ENCODE peak calls at places on chromosomes 2 and 18, in seven cellular contexts. W is lower lobe of right lung; G is heart left ventricle; M is astrocyte; B is neural progenitor cell; O is naive thymus-derived CD4-positive, alpha-beta T cell; J is body of pancreas. H is an unnamed sample.

GRCh38 chr2:46657042-46657504 is 177.7 kb downstream of the TMEM247 start:
- DNase-seq in W (no peak), G (no peak), M (no peak), B (peak; percentile 42), O (peak; percentile 7), J (peak; percentile 59), H (peak; percentile 82)

GRCh38 chr2:235669269-235669831 is 175.5 kb downstream of the AGAP1 start:
- DNase-seq in W (peak; percentile 72), G (peak; percentile 71), M (peak; percentile 59), B (peak; percentile 97), O (no peak), J (peak; percentile 59), H (peak; percentile 73)

GRCh38 chr18:79951545-79952456 is at the start of gene SLC66A2:
- DNase-seq in W (peak; percentile 95), G (peak; percentile 93), M (peak; percentile 59), B (peak; percentile 91), O (peak; percentile 89), J (peak; percentile 90), H (peak; percentile 95)

GRCh38 chr18:62524443-62525200 is 1.8 kb downstream of the ZCCHC2 start:
- DNase-seq in W (peak; percentile 79), G (peak; percentile 61), M (peak; percentile 37), B (peak; percentile 75), O (peak; percentile 71), J (peak; percentile 65), H (peak; percentile 53)

GRCh38 chr2:171846894-171847293 is 47.1 kb downstream of the SLC25A12 start:
- DNase-seq in W (no peak), G (no peak), M (no peak), B (no peak), O (no peak), J (no peak), H (no peak)

GRCh38 chr2:61443342-61444041 is 27.4 kb downstream of the USP34 start:
- DNase-seq in W (no peak), G (no peak), M (no peak), B (no peak), O (no peak), J (no peak), H (no peak)

GRCh38 chr2:159508140-159508539 is 108.2 kb downstream of the BAZ2B start:
- DNase-seq in W (no peak), G (no peak), M (no peak), B (no peak), O (no peak), J (no peak), H (no peak)

GRCh38 chr18:63427566-63427965 is 5.3 kb upstream of the VPS4B start:
- DNase-seq in W (no peak), G (no peak), M (no peak), B (no peak), O (no peak), J (no peak), H (no peak)

GRCh38 chr2:215554689-215555088 is 118.8 kb upstream of the FN1 start:
- DNase-seq in W (no peak), G (no peak), M (peak; percentile 71), B (no peak), O (no peak), J (no peak), H (no peak)

GRCh38 chr2:144323946-144324345 is 196.0 kb downstream of the ZEB2 start:
- DNase-seq in W (no peak), G (no peak), M (peak; percentile 4), B (no peak), O (no peak), J (no peak), H (no peak)

GRCh38 chr2:118668431-118669424 is 178.7 kb downstream of the EN1 start:
- DNase-seq in W (no peak), G (no peak), M (peak; percentile 99), B (peak; percentile 24), O (no peak), J (no peak), H (no peak)

GRCh38 chr2:86046985-86047384 is 58.7 kb downstream of the POLR1A start:
- DNase-seq in W (no peak), G (no peak), M (peak; percentile 87), B (no peak), O (no peak), J (no peak), H (peak; percentile 26)

GRCh38 chr2:85737961-85738360 is 15.8 kb upstream of the ATOH8 start:
- DNase-seq in W (no peak), G (no peak), M (no peak), B (no peak), O (no peak), J (no peak), H (no peak)

GRCh38 chr2:160142472-160142871 is 57.6 kb downstream of the ITGB6 start:
- DNase-seq in W (no peak), G (no peak), M (peak; percentile 10), B (no peak), O (no peak), J (no peak), H (no peak)

GRCh38 chr18:50559750-50560680 is at the start of gene MAPK4:
- DNase-seq in W (peak; percentile 58), G (peak; percentile 58), M (peak; percentile 15), B (peak; percentile 79), O (no peak), J (peak; percentile 61), H (peak; percentile 57)

GRCh38 chr2:65835975-65836549 is 403.7 kb upstream of the SPRED2 start:
- DNase-seq in W (no peak), G (no peak), M (no peak), B (no peak), O (no peak), J (no peak), H (no peak)

DNA sequence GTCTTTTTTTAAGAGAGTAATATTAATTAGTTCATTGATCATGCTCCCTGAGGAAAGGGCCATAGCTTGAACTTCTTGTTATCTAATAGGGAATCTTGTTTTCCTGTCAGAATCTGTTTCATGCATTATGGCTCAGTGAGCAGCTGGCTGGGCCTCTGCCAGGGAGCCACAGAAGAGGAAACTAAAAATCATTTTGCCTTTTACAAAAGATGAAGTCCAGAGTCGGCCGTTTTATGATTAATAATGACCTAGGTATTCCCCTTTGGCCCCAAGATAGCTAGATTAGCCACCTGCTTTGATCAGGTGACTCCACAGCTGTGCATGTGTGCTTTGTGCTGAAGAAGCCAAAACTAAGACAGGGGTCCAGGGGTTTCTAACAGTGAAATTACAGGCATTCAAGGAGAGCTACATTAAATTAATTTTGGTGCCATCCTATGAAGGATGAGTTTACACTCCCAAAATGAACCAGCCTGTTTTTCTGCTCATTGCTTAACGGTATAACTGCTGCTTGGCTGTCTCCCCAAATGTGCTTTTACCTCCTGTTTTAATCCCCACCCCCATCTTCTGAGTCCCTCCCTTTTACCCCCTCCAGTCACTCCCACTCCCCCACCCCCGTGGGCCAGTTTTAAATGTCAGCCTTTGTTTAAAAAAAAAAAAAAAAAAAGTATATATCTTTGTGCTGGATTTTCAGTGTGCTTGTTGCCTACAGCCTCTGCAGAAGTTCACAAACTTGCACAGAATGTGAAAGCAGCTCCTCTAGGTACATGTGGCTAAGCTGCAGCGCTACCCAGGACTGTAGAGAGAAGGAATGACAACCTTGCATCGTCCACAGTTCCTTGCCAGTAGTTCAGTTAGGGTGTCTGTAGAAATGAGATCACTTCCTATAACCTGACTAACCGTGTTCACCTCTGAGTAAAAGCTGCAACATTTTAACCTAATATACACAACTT is 93.1 kb downstream of the CABLES1 start:
- DNase-seq in W (no peak), G (no peak), M (peak; percentile 69), B (no peak), O (peak; percentile 8), J (no peak), H (no peak)
- H3K4me1 ChIP-seq in W (peaks cover 77% of the 10 kb centered on the region), G (peaks cover 2% of the 10 kb centered on the region), M (peaks cover 54% of the 10 kb centered on the region), B (peaks cover 20% of the 10 kb centered on the region), O (peaks cover 8% of the 10 kb centered on the region), J (peaks cover 13% of the 10 kb centered on the region), H (peaks cover 26% of the 10 kb centered on the region)

GRCh38 chr2:42788-43187 is 3.5 kb downstream of the FAM110C start:
- DNase-seq in W (no peak), G (no peak), M (no peak), B (no peak), O (no peak), J (peak; percentile 39), H (no peak)

GRCh38 chr2:44748-45341 is 1.5 kb downstream of the FAM110C start:
- DNase-seq in W (peak; percentile 57), G (no peak), M (no peak), B (no peak), O (no peak), J (peak; percentile 90), H (no peak)

GRCh38 chr2:35846-36245 is 10.5 kb downstream of the FAM110C start:
- DNase-seq in W (peak; percentile 74), G (no peak), M (no peak), B (no peak), O (no peak), J (peak; percentile 40), H (no peak)

GRCh38 chr2:38155-38554 is 8.2 kb downstream of the FAM110C start:
- DNase-seq in W (no peak), G (no peak), M (no peak), B (no peak), O (no peak), J (no peak), H (no peak)

GRCh38 chr2:40452-40851 is 5.9 kb downstream of the FAM110C start:
- DNase-seq in W (no peak), G (no peak), M (no peak), B (no peak), O (no peak), J (no peak), H (no peak)
- H3K4me1 ChIP-seq in W (peaks cover 16% of the 10 kb centered on the region), G (no peaks in the 10 kb centered on the region), M (no peaks in the 10 kb centered on the region), B (no peaks in the 10 kb centered on the region), O (no peaks in the 10 kb centered on the region), J (peaks cover 56% of the 10 kb centered on the region), H (peaks cover 3% of the 10 kb centered on the region)

GRCh38 chr18:9608298-9608697 is 6.1 kb downstream of the PPP4R1 start:
- DNase-seq in W (no peak), G (no peak), M (no peak), B (no peak), O (no peak), J (no peak), H (no peak)

GRCh38 chr18:9606039-9606438 is 8.3 kb downstream of the PPP4R1 start:
- DNase-seq in W (no peak), G (no peak), M (no peak), B (no peak), O (no peak), J (no peak), H (no peak)

GRCh38 chr18:9608728-9609127 is 5.6 kb downstream of the PPP4R1 start:
- DNase-seq in W (no peak), G (no peak), M (no peak), B (no peak), O (no peak), J (no peak), H (no peak)

GRCh38 chr18:9612215-9612830 is 2.0 kb downstream of the PPP4R1 start:
- DNase-seq in W (no peak), G (no peak), M (peak; percentile 32), B (peak; percentile 32), O (peak; percentile 49), J (peak; percentile 70), H (no peak)

DNA sequence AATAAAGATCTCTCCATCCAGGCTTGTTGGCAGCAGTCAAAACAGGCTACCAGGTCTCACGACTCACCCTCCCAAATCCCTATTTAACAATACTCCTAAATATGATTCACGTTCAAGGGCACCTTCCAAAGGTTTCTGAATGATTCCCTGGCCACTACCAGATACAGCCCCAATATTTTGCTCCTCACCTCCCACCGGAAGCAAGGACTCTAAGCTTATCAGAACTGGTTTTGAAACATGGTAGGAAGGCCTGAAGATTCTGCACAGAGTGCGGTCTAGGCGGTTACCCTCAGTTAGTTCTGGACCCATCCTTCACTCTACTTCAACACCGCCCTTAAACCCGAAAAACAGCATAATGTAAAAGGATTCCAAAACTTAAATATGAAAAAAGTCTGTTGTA is 5.2 kb downstream of the PPP4R1 start:
- DNase-seq in W (no peak), G (no peak), M (no peak), B (no peak), O (no peak), J (no peak), H (no peak)
- H3K4me1 ChIP-seq in W (peaks cover 53% of the 10 kb centered on the region), G (no peaks in the 10 kb centered on the region), M (peaks cover 11% of the 10 kb centered on the region), B (peaks cover 11% of the 10 kb centered on the region), O (peaks cover 12% of the 10 kb centered on the region), J (peaks cover 32% of the 10 kb centered on the region), H (peaks cover under 1% of the 10 kb centered on the region)

GRCh38 chr2:43059183-43059897 is 167.1 kb downstream of the ZFP36L2 start:
- DNase-seq in W (no peak), G (peak; percentile 91), M (peak; percentile 98), B (no peak), O (peak; percentile 66), J (peak; percentile 75), H (peak; percentile 85)
- H3K4me1 ChIP-seq in W (peaks cover 17% of the 10 kb centered on the region), G (no peaks in the 10 kb centered on the region), M (peaks cover 10% of the 10 kb centered on the region), B (peaks cover 32% of the 10 kb centered on the region), O (peaks cover 27% of the 10 kb centered on the region), J (peaks cover 9% of the 10 kb centered on the region), H (peaks cover 4% of the 10 kb centered on the region)